ENCODE peak calls at places on chromosomes 12 and 14, in ten cellular contexts. One of them, this sample, is unnamed.

GRCh38 chr14:42299692-42300091 is 693.0 kb downstream of the LRFN5 start:
- DNase-seq in GM10248: no peak
- DNase-seq in left ventricle myocardium inferior: no peak
- DNase-seq in PC-3: no peak
- DNase-seq in ovary: no peak
- DNase-seq in upper lobe of left lung: no peak
- DNase-seq in lower leg skin: no peak
- DNase-seq in A549: no peak
- DNase-seq in epithelial cell of esophagus: no peak
- DNase-seq in GM12865: peak
- DNase-seq in this sample: no peak

GRCh38 chr12:126617312-126617711 is 1552.1 kb downstream of the AACS start:
- DNase-seq in ovary: no peak
- DNase-seq in PC-3: peak
- DNase-seq in epithelial cell of esophagus: no peak
- DNase-seq in upper lobe of left lung: no peak
- DNase-seq in A549: peak
- DNase-seq in GM12865: no peak
- DNase-seq in lower leg skin: no peak
- DNase-seq in GM10248: no peak
- DNase-seq in left ventricle myocardium inferior: no peak
- DNase-seq in this sample: no peak

GRCh38 chr12:94405378-94406116 is 54.1 kb downstream of the CEP83 start:
- DNase-seq in GM10248: peak
- DNase-seq in PC-3: no peak
- DNase-seq in ovary: no peak
- DNase-seq in GM12865: peak
- DNase-seq in lower leg skin: no peak
- DNase-seq in upper lobe of left lung: no peak
- DNase-seq in left ventricle myocardium inferior: no peak
- DNase-seq in epithelial cell of esophagus: no peak
- DNase-seq in A549: no peak
- DNase-seq in this sample: no peak

GRCh38 chr14:37114039-37114438 is 58.4 kb downstream of the SLC25A21 start:
- DNase-seq in PC-3: peak
- DNase-seq in lower leg skin: no peak
- DNase-seq in epithelial cell of esophagus: peak
- DNase-seq in upper lobe of left lung: no peak
- DNase-seq in GM10248: no peak
- DNase-seq in GM12865: no peak
- DNase-seq in A549: peak
- DNase-seq in left ventricle myocardium inferior: no peak
- DNase-seq in ovary: no peak
- DNase-seq in this sample: no peak

GRCh38 chr12:128956755-128957154 is 103.5 kb downstream of the GLT1D1 start:
- DNase-seq in PC-3: no peak
- DNase-seq in lower leg skin: no peak
- DNase-seq in epithelial cell of esophagus: no peak
- DNase-seq in ovary: no peak
- DNase-seq in GM12865: no peak
- DNase-seq in GM10248: no peak
- DNase-seq in A549: no peak
- DNase-seq in upper lobe of left lung: no peak
- DNase-seq in left ventricle myocardium inferior: no peak
- DNase-seq in this sample: no peak

GRCh38 chr14:77376380-77376770 is 519 bp downstream of the TMED8 start:
- DNase-seq in lower leg skin: peak
- DNase-seq in upper lobe of left lung: no peak
- DNase-seq in A549: peak
- DNase-seq in epithelial cell of esophagus: peak
- DNase-seq in GM10248: peak
- DNase-seq in ovary: no peak
- DNase-seq in GM12865: peak
- DNase-seq in PC-3: peak
- DNase-seq in left ventricle myocardium inferior: peak
- DNase-seq in this sample: peak

GRCh38 chr14:93049295-93049694 is 66.4 kb downstream of the ITPK1 start:
- DNase-seq in PC-3: no peak
- DNase-seq in GM10248: no peak
- DNase-seq in epithelial cell of esophagus: no peak
- DNase-seq in lower leg skin: no peak
- DNase-seq in A549: peak
- DNase-seq in ovary: no peak
- DNase-seq in left ventricle myocardium inferior: no peak
- DNase-seq in GM12865: no peak
- DNase-seq in upper lobe of left lung: no peak
- DNase-seq in this sample: no peak

GRCh38 chr14:55938249-55938791 is 179.9 kb upstream of the PELI2 start:
- DNase-seq in epithelial cell of esophagus: peak
- DNase-seq in GM10248: no peak
- DNase-seq in A549: no peak
- DNase-seq in upper lobe of left lung: peak
- DNase-seq in lower leg skin: peak
- DNase-seq in PC-3: peak
- DNase-seq in GM12865: no peak
- DNase-seq in ovary: no peak
- DNase-seq in left ventricle myocardium inferior: peak
- DNase-seq in this sample: no peak

GRCh38 chr14:76720382-76720813 is 40.9 kb upstream of the VASH1 start:
- DNase-seq in lower leg skin: no peak
- DNase-seq in left ventricle myocardium inferior: peak
- DNase-seq in ovary: peak
- DNase-seq in GM10248: peak
- DNase-seq in epithelial cell of esophagus: no peak
- DNase-seq in PC-3: no peak
- DNase-seq in upper lobe of left lung: no peak
- DNase-seq in GM12865: peak
- DNase-seq in A549: no peak
- DNase-seq in this sample: no peak

GRCh38 chr12:61513972-61514371 is 746.2 kb upstream of the USP15 start:
- DNase-seq in ovary: no peak
- DNase-seq in PC-3: no peak
- DNase-seq in upper lobe of left lung: no peak
- DNase-seq in GM10248: no peak
- DNase-seq in GM12865: no peak
- DNase-seq in A549: no peak
- DNase-seq in left ventricle myocardium inferior: no peak
- DNase-seq in epithelial cell of esophagus: no peak
- DNase-seq in lower leg skin: no peak
- DNase-seq in this sample: no peak

GRCh38 chr12:123894823-123895338 is 77.8 kb downstream of the CCDC92 start:
- DNase-seq in PC-3: no peak
- DNase-seq in epithelial cell of esophagus: peak
- DNase-seq in GM10248: no peak
- DNase-seq in ovary: no peak
- DNase-seq in lower leg skin: no peak
- DNase-seq in GM12865: no peak
- DNase-seq in left ventricle myocardium inferior: no peak
- DNase-seq in A549: no peak
- DNase-seq in upper lobe of left lung: no peak
- DNase-seq in this sample: no peak

GRCh38 chr14:90276627-90277367 is 20.4 kb downstream of the PSMC1 start:
- DNase-seq in epithelial cell of esophagus: peak
- DNase-seq in A549: no peak
- DNase-seq in lower leg skin: no peak
- DNase-seq in left ventricle myocardium inferior: no peak
- DNase-seq in GM12865: no peak
- DNase-seq in PC-3: peak
- DNase-seq in upper lobe of left lung: peak
- DNase-seq in GM10248: no peak
- DNase-seq in ovary: no peak
- DNase-seq in this sample: no peak
- TF ChIP-seq CTCF in epithelial cell of esophagus: no peak
- TF ChIP-seq CTCF in A549: no peak
- TF ChIP-seq CTCF in lower leg skin: no peak
- TF ChIP-seq CTCF in left ventricle myocardium inferior: no peak
- TF ChIP-seq CTCF in GM12865: no peak
- TF ChIP-seq CTCF in PC-3: no peak
- TF ChIP-seq CTCF in upper lobe of left lung: no peak
- TF ChIP-seq CTCF in GM10248: no peak
- TF ChIP-seq CTCF in ovary: no peak
- TF ChIP-seq CTCF in this sample: no peak

GRCh38 chr12:54591001-54591591 is 2.6 kb upstream of the PPP1R1A start:
- DNase-seq in left ventricle myocardium inferior: no peak
- DNase-seq in upper lobe of left lung: no peak
- DNase-seq in GM12865: no peak
- DNase-seq in lower leg skin: no peak
- DNase-seq in A549: no peak
- DNase-seq in PC-3: no peak
- DNase-seq in ovary: no peak
- DNase-seq in epithelial cell of esophagus: peak
- DNase-seq in GM10248: no peak
- DNase-seq in this sample: no peak

GRCh38 chr12:54587315-54587821 is 1.1 kb downstream of the PPP1R1A start:
- DNase-seq in PC-3: no peak
- DNase-seq in A549: peak
- DNase-seq in epithelial cell of esophagus: no peak
- DNase-seq in lower leg skin: no peak
- DNase-seq in GM12865: no peak
- DNase-seq in upper lobe of left lung: no peak
- DNase-seq in ovary: peak
- DNase-seq in left ventricle myocardium inferior: peak
- DNase-seq in GM10248: no peak
- DNase-seq in this sample: no peak

GRCh38 chr12:54589964-54590363 is 1.5 kb upstream of the PPP1R1A start:
- DNase-seq in upper lobe of left lung: no peak
- DNase-seq in A549: no peak
- DNase-seq in GM10248: no peak
- DNase-seq in epithelial cell of esophagus: no peak
- DNase-seq in ovary: no peak
- DNase-seq in GM12865: no peak
- DNase-seq in lower leg skin: no peak
- DNase-seq in PC-3: no peak
- DNase-seq in left ventricle myocardium inferior: no peak
- DNase-seq in this sample: no peak

GRCh38 chr12:54588110-54588831 is at the start of gene PPP1R1A:
- DNase-seq in epithelial cell of esophagus: no peak
- DNase-seq in GM12865: no peak
- DNase-seq in left ventricle myocardium inferior: peak
- DNase-seq in ovary: peak
- DNase-seq in lower leg skin: no peak
- DNase-seq in upper lobe of left lung: peak
- DNase-seq in A549: no peak
- DNase-seq in PC-3: no peak
- DNase-seq in GM10248: no peak
- DNase-seq in this sample: no peak

DNA sequence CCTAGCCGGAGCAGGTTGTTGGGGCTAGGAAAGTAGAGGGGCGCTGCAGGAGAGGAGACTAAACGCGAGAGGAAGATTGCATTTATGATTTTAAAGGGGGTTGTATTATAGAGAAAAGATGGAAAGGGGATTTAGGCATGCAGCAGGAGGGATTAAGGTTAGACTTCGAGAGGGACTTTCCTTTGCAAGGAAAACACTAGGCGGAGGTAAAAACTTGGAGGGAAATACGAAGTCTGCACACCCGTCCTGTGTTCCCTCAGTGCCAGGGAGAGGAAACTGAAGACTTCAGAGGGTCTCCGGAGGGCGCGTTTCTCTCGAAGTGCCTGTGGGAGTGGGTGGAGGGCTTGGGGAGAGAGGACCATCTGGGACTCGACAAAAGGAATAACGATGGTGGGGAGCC is 433 bp upstream of the PPP1R1A start:
- DNase-seq in GM12865: no peak
- DNase-seq in ovary: no peak
- DNase-seq in epithelial cell of esophagus: no peak
- DNase-seq in PC-3: no peak
- DNase-seq in GM10248: no peak
- DNase-seq in A549: no peak
- DNase-seq in upper lobe of left lung: no peak
- DNase-seq in lower leg skin: no peak
- DNase-seq in left ventricle myocardium inferior: no peak
- DNase-seq in this sample: no peak
- TF ChIP-seq CTCF in GM12865: no peak
- TF ChIP-seq CTCF in ovary: no peak
- TF ChIP-seq CTCF in epithelial cell of esophagus: no peak
- TF ChIP-seq CTCF in PC-3: no peak
- TF ChIP-seq CTCF in GM10248: no peak
- TF ChIP-seq CTCF in A549: no peak
- TF ChIP-seq CTCF in upper lobe of left lung: no peak
- TF ChIP-seq CTCF in lower leg skin: no peak
- TF ChIP-seq CTCF in left ventricle myocardium inferior: no peak
- TF ChIP-seq CTCF in this sample: no peak

GRCh38 chr14:80358112-80358511 is 146.8 kb upstream of the DIO2 start:
- DNase-seq in A549: no peak
- DNase-seq in GM12865: no peak
- DNase-seq in lower leg skin: no peak
- DNase-seq in GM10248: no peak
- DNase-seq in PC-3: no peak
- DNase-seq in ovary: no peak
- DNase-seq in left ventricle myocardium inferior: no peak
- DNase-seq in upper lobe of left lung: no peak
- DNase-seq in epithelial cell of esophagus: no peak
- DNase-seq in this sample: no peak

GRCh38 chr14:80350707-80351106 is 139.4 kb upstream of the DIO2 start:
- DNase-seq in PC-3: peak
- DNase-seq in upper lobe of left lung: no peak
- DNase-seq in A549: no peak
- DNase-seq in GM10248: no peak
- DNase-seq in left ventricle myocardium inferior: no peak
- DNase-seq in ovary: no peak
- DNase-seq in epithelial cell of esophagus: peak
- DNase-seq in GM12865: no peak
- DNase-seq in lower leg skin: no peak
- DNase-seq in this sample: no peak

GRCh38 chr14:80356413-80356812 is 145.1 kb upstream of the DIO2 start:
- DNase-seq in left ventricle myocardium inferior: no peak
- DNase-seq in epithelial cell of esophagus: peak
- DNase-seq in A549: peak
- DNase-seq in lower leg skin: no peak
- DNase-seq in ovary: no peak
- DNase-seq in GM12865: no peak
- DNase-seq in GM10248: no peak
- DNase-seq in upper lobe of left lung: no peak
- DNase-seq in PC-3: peak
- DNase-seq in this sample: no peak
- TF ChIP-seq CTCF in left ventricle myocardium inferior: no peak
- TF ChIP-seq CTCF in epithelial cell of esophagus: peak
- TF ChIP-seq CTCF in A549: peak
- TF ChIP-seq CTCF in lower leg skin: no peak
- TF ChIP-seq CTCF in ovary: no peak
- TF ChIP-seq CTCF in GM12865: peak
- TF ChIP-seq CTCF in GM10248: no peak
- TF ChIP-seq CTCF in upper lobe of left lung: no peak
- TF ChIP-seq CTCF in PC-3: peak
- TF ChIP-seq CTCF in this sample: no peak

DNA sequence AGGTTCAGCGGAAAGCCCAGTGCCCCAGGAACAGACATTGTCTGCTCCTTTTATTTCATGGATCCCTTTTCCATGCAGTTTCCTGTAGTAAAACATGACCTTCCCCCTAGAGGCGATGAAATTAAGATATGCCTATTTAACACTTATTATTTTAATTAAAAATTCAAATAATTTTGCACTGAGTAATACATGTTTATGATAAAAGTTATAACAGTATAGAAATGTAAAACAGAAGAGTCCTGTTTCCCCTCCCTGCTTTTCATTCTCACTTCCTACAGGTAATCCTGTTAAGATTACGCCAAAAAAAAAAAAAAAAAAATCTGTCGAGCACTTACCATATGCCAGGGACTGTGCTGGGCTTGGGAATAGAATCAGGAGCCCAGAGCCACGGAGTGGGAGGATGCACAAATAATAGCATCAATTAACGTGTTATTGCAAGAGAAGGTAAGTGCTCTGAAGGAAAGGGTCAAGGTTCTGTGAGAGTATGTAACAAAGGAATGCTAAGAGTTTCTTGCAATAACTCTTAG is 830 bp upstream of the LPCAT3 start:
- DNase-seq in ovary: no peak
- DNase-seq in left ventricle myocardium inferior: no peak
- DNase-seq in A549: no peak
- DNase-seq in upper lobe of left lung: no peak
- DNase-seq in GM10248: no peak
- DNase-seq in lower leg skin: no peak
- DNase-seq in PC-3: no peak
- DNase-seq in epithelial cell of esophagus: no peak
- DNase-seq in GM12865: no peak
- DNase-seq in this sample: no peak
- TF ChIP-seq CTCF in ovary: no peak
- TF ChIP-seq CTCF in left ventricle myocardium inferior: no peak
- TF ChIP-seq CTCF in A549: no peak
- TF ChIP-seq CTCF in upper lobe of left lung: no peak
- TF ChIP-seq CTCF in GM10248: no peak
- TF ChIP-seq CTCF in lower leg skin: no peak
- TF ChIP-seq CTCF in PC-3: no peak
- TF ChIP-seq CTCF in epithelial cell of esophagus: no peak
- TF ChIP-seq CTCF in GM12865: no peak
- TF ChIP-seq CTCF in this sample: peak